ENCODE peak calls at places on chromosomes 3 and 15, in four cellular contexts. One of them, this sample, is unnamed.

GRCh38 chr3:186489507-186489906 is 54.7 kb downstream of the CRYGS start:
- DNase-seq in kidney: no peak
- DNase-seq in effector memory CD4-positive, alpha-beta T cell: no peak
- DNase-seq in caudate nucleus: no peak
- DNase-seq in this sample: no peak

GRCh38 chr3:55167586-55168317 is 239.9 kb upstream of the LRTM1 start:
- DNase-seq in kidney: no peak
- DNase-seq in effector memory CD4-positive, alpha-beta T cell: no peak
- DNase-seq in caudate nucleus: no peak
- DNase-seq in this sample: no peak

GRCh38 chr3:102113421-102114041 is 264.2 kb downstream of the NFKBIZ start:
- DNase-seq in kidney: peak; percentile 64
- DNase-seq in effector memory CD4-positive, alpha-beta T cell: no peak
- DNase-seq in caudate nucleus: no peak
- DNase-seq in this sample: no peak

GRCh38 chr3:23629181-23629893 is 176.4 kb upstream of the UBE2E1 start:
- DNase-seq in kidney: no peak
- DNase-seq in effector memory CD4-positive, alpha-beta T cell: no peak
- DNase-seq in caudate nucleus: no peak
- DNase-seq in this sample: no peak

GRCh38 chr15:63238796-63239195 is 38.6 kb upstream of the APH1B start:
- DNase-seq in kidney: no peak
- DNase-seq in effector memory CD4-positive, alpha-beta T cell: no peak
- DNase-seq in caudate nucleus: no peak
- DNase-seq in this sample: no peak

GRCh38 chr3:184177331-184177731 is 2.7 kb downstream of the AP2M1 start:
- DNase-seq in kidney: no peak
- DNase-seq in effector memory CD4-positive, alpha-beta T cell: no peak
- DNase-seq in caudate nucleus: no peak
- DNase-seq in this sample: no peak

GRCh38 chr15:56804279-56804678 is 71.0 kb upstream of the ZNF280D start:
- DNase-seq in kidney: no peak
- DNase-seq in effector memory CD4-positive, alpha-beta T cell: no peak
- DNase-seq in caudate nucleus: no peak
- DNase-seq in this sample: no peak

GRCh38 chr3:38560284-38560683 is 64.1 kb downstream of the EXOG start:
- DNase-seq in kidney: peak; percentile 45
- DNase-seq in effector memory CD4-positive, alpha-beta T cell: no peak
- DNase-seq in caudate nucleus: no peak
- DNase-seq in this sample: no peak

GRCh38 chr15:35491999-35492398 is 54.0 kb downstream of the DPH6 start:
- DNase-seq in kidney: no peak
- DNase-seq in effector memory CD4-positive, alpha-beta T cell: no peak
- DNase-seq in caudate nucleus: no peak
- DNase-seq in this sample: no peak

GRCh38 chr3:136161516-136161915 is 34.6 kb downstream of the MSL2 start:
- DNase-seq in kidney: no peak
- DNase-seq in effector memory CD4-positive, alpha-beta T cell: no peak
- DNase-seq in caudate nucleus: no peak
- DNase-seq in this sample: no peak

GRCh38 chr3:136162322-136162721 is 33.8 kb downstream of the MSL2 start:
- DNase-seq in kidney: no peak
- DNase-seq in effector memory CD4-positive, alpha-beta T cell: no peak
- DNase-seq in caudate nucleus: no peak
- DNase-seq in this sample: no peak
- H3K27ac ChIP-seq in kidney: no peak overlapping the region
- H3K27ac ChIP-seq in effector memory CD4-positive, alpha-beta T cell: no peak overlapping the region
- H3K27ac ChIP-seq in caudate nucleus: no peak overlapping the region
- H3K27ac ChIP-seq in this sample: no peak overlapping the region

GRCh38 chr15:33458421-33458820 is 147.7 kb downstream of the RYR3 start:
- DNase-seq in kidney: no peak
- DNase-seq in effector memory CD4-positive, alpha-beta T cell: no peak
- DNase-seq in caudate nucleus: no peak
- DNase-seq in this sample: no peak
- H3K27ac ChIP-seq in kidney: no peak overlapping the region
- H3K27ac ChIP-seq in effector memory CD4-positive, alpha-beta T cell: no peak overlapping the region
- H3K27ac ChIP-seq in caudate nucleus: no peak overlapping the region
- H3K27ac ChIP-seq in this sample: no peak overlapping the region

DNA sequence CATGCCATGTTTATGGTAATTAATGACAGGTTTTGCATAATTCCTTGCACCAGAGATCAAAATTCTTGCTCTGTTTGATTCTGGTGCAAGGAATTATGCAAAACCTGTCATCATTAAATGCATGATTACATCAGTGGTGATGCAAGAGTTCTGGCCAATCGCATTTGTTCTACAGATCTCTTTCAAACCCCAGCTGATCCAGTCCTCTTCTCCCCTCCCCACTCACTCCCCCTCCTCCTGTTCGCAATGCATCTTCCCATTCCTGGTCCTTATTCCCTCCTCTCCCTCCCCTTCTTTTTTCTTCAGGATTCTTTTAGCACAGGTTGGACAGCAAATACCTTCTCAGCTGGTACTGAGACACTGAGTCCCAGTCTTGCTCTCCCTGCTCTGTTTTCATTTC is 82.1 kb downstream of the GABRB3 start:
- DNase-seq in kidney: no peak
- DNase-seq in effector memory CD4-positive, alpha-beta T cell: no peak
- DNase-seq in caudate nucleus: no peak
- DNase-seq in this sample: no peak
- H3K27ac ChIP-seq in kidney: no peak overlapping the region
- H3K27ac ChIP-seq in effector memory CD4-positive, alpha-beta T cell: no peak overlapping the region
- H3K27ac ChIP-seq in caudate nucleus: no peak overlapping the region
- H3K27ac ChIP-seq in this sample: no peak overlapping the region

GRCh38 chr3:15102833-15103232 is 3.9 kb upstream of the RBSN start:
- DNase-seq in kidney: no peak
- DNase-seq in effector memory CD4-positive, alpha-beta T cell: no peak
- DNase-seq in caudate nucleus: no peak
- DNase-seq in this sample: no peak

GRCh38 chr3:15108869-15109268 is 9.9 kb upstream of the RBSN start:
- DNase-seq in kidney: no peak
- DNase-seq in effector memory CD4-positive, alpha-beta T cell: no peak
- DNase-seq in caudate nucleus: no peak
- DNase-seq in this sample: no peak

GRCh38 chr3:15107075-15107947 is 8.4 kb upstream of the RBSN start:
- DNase-seq in kidney: no peak
- DNase-seq in effector memory CD4-positive, alpha-beta T cell: no peak
- DNase-seq in caudate nucleus: no peak
- DNase-seq in this sample: no peak

GRCh38 chr3:15110201-15110600 is 11.3 kb upstream of the RBSN start:
- DNase-seq in kidney: no peak
- DNase-seq in effector memory CD4-positive, alpha-beta T cell: no peak
- DNase-seq in caudate nucleus: no peak
- DNase-seq in this sample: no peak

DNA sequence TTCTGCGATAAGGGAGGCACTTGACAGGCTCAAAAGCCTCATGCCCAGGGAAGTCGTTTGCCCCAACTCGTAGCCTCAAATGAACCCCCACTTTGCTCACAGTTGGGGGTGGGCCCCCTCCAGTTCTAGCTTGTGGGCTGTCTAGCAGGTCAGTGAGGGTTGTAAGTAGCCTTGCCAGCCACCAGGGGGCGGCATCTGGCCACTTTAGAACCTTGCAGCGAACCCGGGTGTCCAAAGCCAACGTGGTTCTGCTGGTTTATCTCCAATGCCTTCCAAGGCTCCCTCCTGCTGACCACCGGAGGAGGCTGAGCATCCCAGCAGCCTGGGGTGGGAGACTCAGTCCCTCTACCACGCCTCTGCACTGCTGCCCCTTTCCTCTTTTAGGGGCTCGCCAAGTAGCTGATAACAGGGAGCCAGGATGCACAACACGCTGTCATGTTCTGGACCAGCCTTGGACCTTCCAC is 9.2 kb upstream of the RBSN start:
- DNase-seq in kidney: peak; percentile 89
- DNase-seq in effector memory CD4-positive, alpha-beta T cell: peak; percentile 44
- DNase-seq in caudate nucleus: peak; percentile 36
- DNase-seq in this sample: peak; percentile 58
- H3K27ac ChIP-seq in kidney: no peak overlapping the region
- H3K27ac ChIP-seq in effector memory CD4-positive, alpha-beta T cell: no peak overlapping the region
- H3K27ac ChIP-seq in caudate nucleus: no peak overlapping the region
- H3K27ac ChIP-seq in this sample: no peak overlapping the region

DNA sequence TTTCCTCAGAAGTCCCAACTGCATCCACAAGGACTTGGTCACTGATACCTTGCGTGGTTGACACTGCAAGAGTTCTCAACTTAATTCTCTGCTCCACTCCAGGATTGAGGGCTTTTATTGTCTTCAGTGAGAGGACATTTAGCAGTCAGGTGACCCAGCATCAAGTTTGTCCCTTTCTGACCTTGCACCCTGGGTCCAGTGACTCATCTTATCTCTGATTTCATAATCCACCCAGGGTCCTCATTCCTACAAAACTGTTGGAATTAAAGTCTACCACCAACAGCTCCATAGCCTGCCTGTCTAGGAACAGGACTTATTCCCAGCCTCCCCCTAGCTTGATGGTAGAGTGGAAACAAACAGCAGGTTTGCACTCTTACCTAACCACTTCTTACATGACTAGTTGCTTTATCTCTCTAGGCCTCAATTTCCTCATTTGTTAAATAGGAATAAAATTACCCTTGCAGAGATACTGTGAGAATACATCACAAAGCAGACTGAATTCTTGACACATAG is 151.3 kb upstream of the LPP start:
- DNase-seq in kidney: no peak
- DNase-seq in effector memory CD4-positive, alpha-beta T cell: no peak
- DNase-seq in caudate nucleus: no peak
- DNase-seq in this sample: no peak
- H3K27ac ChIP-seq in kidney: no peak overlapping the region
- H3K27ac ChIP-seq in effector memory CD4-positive, alpha-beta T cell: no peak overlapping the region
- H3K27ac ChIP-seq in caudate nucleus: no peak overlapping the region
- H3K27ac ChIP-seq in this sample: no peak overlapping the region

GRCh38 chr3:156793400-156793799 is 32.8 kb upstream of the LEKR1 start:
- DNase-seq in kidney: no peak
- DNase-seq in effector memory CD4-positive, alpha-beta T cell: no peak
- DNase-seq in caudate nucleus: no peak
- DNase-seq in this sample: no peak
- H3K27ac ChIP-seq in kidney: no peak overlapping the region
- H3K27ac ChIP-seq in effector memory CD4-positive, alpha-beta T cell: no peak overlapping the region
- H3K27ac ChIP-seq in caudate nucleus: peak overlapping the region; percentile 50
- H3K27ac ChIP-seq in this sample: peak overlapping the region; percentile 52

This sample was measured in substantia nigra.